ENCODE peak calls at places on chromosome 19, in nine cellular contexts. W, I, E, F, J, M, P, K and U are unnamed samples.

GRCh38 chr19:17332677-17333581 is 1.7 kb downstream of the ANO8 start:
- DNase-seq in W (no peak), I (no peak), E (peak), F (no peak), J (peak), M (peak), P (no peak), K (peak), U (peak)

GRCh38 chr19:41407271-41407670 is 9.7 kb downstream of the BCKDHA start:
- DNase-seq in W (no peak), I (no peak), E (no peak), F (no peak), J (peak), M (no peak), P (no peak), K (no peak), U (peak)

GRCh38 chr19:45424191-45425058 is 708 bp upstream of the ERCC1 start:
- DNase-seq in W (peak), I (no peak), E (peak), F (no peak), J (peak), M (peak), P (peak), K (peak), U (peak)

GRCh38 chr19:36215276-36216171 is 618 bp downstream of the ZNF146 start:
- DNase-seq in W (no peak), I (no peak), E (no peak), F (peak), J (no peak), M (peak), P (no peak), K (no peak), U (peak)

GRCh38 chr19:45385392-45386221 is 15.2 kb upstream of the ERCC2 start:
- DNase-seq in W (no peak), I (no peak), E (no peak), F (no peak), J (peak), M (no peak), P (no peak), K (no peak), U (no peak)

GRCh38 chr19:57473646-57474045 is 3.7 kb downstream of the ZNF772 start:
- DNase-seq in W (no peak), I (no peak), E (no peak), F (no peak), J (no peak), M (no peak), P (no peak), K (no peak), U (peak)

GRCh38 chr19:54478677-54479266 is 5.7 kb upstream of the CDC42EP5 start:
- DNase-seq in W (no peak), I (no peak), E (no peak), F (no peak), J (peak), M (peak), P (no peak), K (peak), U (peak)

GRCh38 chr19:55447421-55448174 is 4.5 kb upstream of the SHISA7 start:
- DNase-seq in W (no peak), I (no peak), E (no peak), F (no peak), J (no peak), M (peak), P (no peak), K (peak), U (peak)

GRCh38 chr19:19552811-19553210 is 14.7 kb downstream of the CILP2 start:
- DNase-seq in W (no peak), I (no peak), E (no peak), F (no peak), J (peak), M (peak), P (no peak), K (no peak), U (peak)

GRCh38 chr19:35160629-35161433 is 6.3 kb downstream of the FXYD5 start:
- DNase-seq in W (no peak), I (no peak), E (no peak), F (no peak), J (no peak), M (no peak), P (no peak), K (no peak), U (no peak)

GRCh38 chr19:49069026-49069425 is 3.5 kb downstream of the KCNA7 start:
- DNase-seq in W (no peak), I (no peak), E (no peak), F (no peak), J (no peak), M (no peak), P (no peak), K (no peak), U (no peak)

GRCh38 chr19:39237200-39238184 is 7.3 kb downstream of the IFNL3 start:
- DNase-seq in W (no peak), I (peak), E (peak), F (no peak), J (peak), M (peak), P (no peak), K (peak), U (no peak)

GRCh38 chr19:40165362-40165937 is 25.8 kb upstream of the MAP3K10 start:
- DNase-seq in W (no peak), I (peak), E (peak), F (peak), J (peak), M (peak), P (no peak), K (no peak), U (peak)

GRCh38 chr19:7633619-7634018 is at the start of gene PCP2:
- DNase-seq in W (no peak), I (no peak), E (no peak), F (no peak), J (no peak), M (no peak), P (no peak), K (no peak), U (no peak)

GRCh38 chr19:40055832-40056504 is at the start of gene ZNF780B:
- DNase-seq in W (no peak), I (peak), E (peak), F (peak), J (peak), M (peak), P (peak), K (no peak), U (peak)

GRCh38 chr19:14366529-14366928 is 14.7 kb upstream of the ADGRE5 start:
- DNase-seq in W (peak), I (peak), E (peak), F (no peak), J (peak), M (peak), P (no peak), K (peak), U (peak)

GRCh38 chr19:51398096-51398704 is 7.8 kb upstream of the C19orf84 start:
- DNase-seq in W (no peak), I (no peak), E (no peak), F (no peak), J (no peak), M (no peak), P (no peak), K (no peak), U (peak)

GRCh38 chr19:17337675-17338439 is 504 bp downstream of the GTPBP3 start:
- DNase-seq in W (no peak), I (no peak), E (peak), F (no peak), J (peak), M (peak), P (no peak), K (no peak), U (no peak)

GRCh38 chr19:58544591-58545285 is 874 bp downstream of the TRIM28 start:
- DNase-seq in W (no peak), I (peak), E (peak), F (no peak), J (peak), M (peak), P (no peak), K (no peak), U (peak)

GRCh38 chr19:33300016-33300981 is 2.0 kb downstream of the CEBPA start:
- DNase-seq in W (no peak), I (no peak), E (no peak), F (no peak), J (no peak), M (no peak), P (no peak), K (no peak), U (no peak)

GRCh38 chr19:58054792-58055482 is 4.1 kb upstream of the ZNF135 start:
- DNase-seq in W (no peak), I (no peak), E (no peak), F (no peak), J (peak), M (no peak), P (no peak), K (no peak), U (peak)

GRCh38 chr19:33290956-33291622 is 11.2 kb downstream of the CEBPA start:
- DNase-seq in W (no peak), I (no peak), E (no peak), F (no peak), J (no peak), M (no peak), P (no peak), K (peak), U (no peak)

GRCh38 chr19:42628411-42629135 is 33.8 kb upstream of the CEACAM8 start:
- DNase-seq in W (no peak), I (no peak), E (no peak), F (no peak), J (no peak), M (no peak), P (no peak), K (no peak), U (no peak)

GRCh38 chr19:13794388-13794751 is 873 bp upstream of the ZSWIM4 start:
- DNase-seq in W (peak), I (no peak), E (no peak), F (no peak), J (no peak), M (no peak), P (peak), K (peak), U (peak)

GRCh38 chr19:16373539-16373938 is 48.9 kb downstream of the KLF2 start:
- DNase-seq in W (no peak), I (no peak), E (no peak), F (no peak), J (no peak), M (no peak), P (peak), K (no peak), U (peak)

GRCh38 chr19:17528610-17529009 is 17.2 kb downstream of the PGLS start:
- DNase-seq in W (no peak), I (no peak), E (no peak), F (no peak), J (no peak), M (no peak), P (no peak), K (no peak), U (no peak)

GRCh38 chr19:55161571-55162322 is 4.2 kb upstream of the TNNI3 start:
- DNase-seq in W (no peak), I (no peak), E (no peak), F (no peak), J (peak), M (no peak), P (no peak), K (no peak), U (no peak)

GRCh38 chr19:14081797-14082674 is 3.5 kb downstream of the C19orf67 start:
- DNase-seq in W (no peak), I (no peak), E (peak), F (no peak), J (no peak), M (no peak), P (no peak), K (no peak), U (no peak)

GRCh38 chr19:55484571-55485438 is at the start of gene NAT14:
- DNase-seq in W (no peak), I (peak), E (peak), F (no peak), J (peak), M (peak), P (no peak), K (no peak), U (peak)

DNA sequence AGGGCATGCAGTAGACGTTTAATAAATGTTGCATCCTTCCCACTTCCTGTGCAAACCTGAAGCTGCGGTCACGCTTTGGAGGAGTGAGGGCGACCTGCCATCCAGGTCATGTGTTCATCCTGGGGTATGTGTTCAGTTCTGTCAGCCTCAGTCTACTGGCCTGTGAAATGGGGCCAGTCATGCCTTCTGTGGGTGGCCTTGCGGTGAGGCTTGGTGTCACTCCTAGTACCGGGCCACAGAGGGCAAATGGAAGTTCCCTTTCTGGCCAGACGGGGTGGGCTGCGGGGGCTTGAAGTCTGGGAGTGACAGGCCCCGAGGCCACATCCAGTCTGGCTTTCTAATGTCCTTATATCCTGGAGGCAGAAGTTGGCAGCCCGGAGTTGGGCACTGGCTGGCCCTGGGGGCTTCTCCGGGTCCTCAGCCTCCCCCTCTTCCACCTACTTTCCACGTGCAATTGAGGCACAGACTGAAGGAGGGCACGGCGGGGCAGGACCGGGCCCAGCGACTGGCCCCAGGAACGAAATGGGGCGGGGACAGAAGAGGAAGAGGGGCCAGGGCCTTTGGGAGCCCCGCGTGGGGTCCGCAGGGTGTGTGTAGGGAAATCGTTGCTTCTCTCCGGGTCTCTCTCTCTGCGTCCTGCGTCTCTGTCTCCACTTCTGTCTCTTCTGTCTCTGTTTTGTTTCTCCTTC is 11.1 kb downstream of the PDE4A start:
- DNase-seq in W (no peak), I (no peak), E (peak), F (no peak), J (peak), M (no peak), P (no peak), K (no peak), U (peak)
- TF ChIP-seq CTCF in W (no peak), I (no peak), E (no peak), F (no peak), J (no peak), M (no peak), P (peak), K (no peak), U (no peak)

GRCh38 chr19:46515879-46516350 is 20.2 kb upstream of the PNMA8B start:
- DNase-seq in W (no peak), I (no peak), E (no peak), F (no peak), J (no peak), M (no peak), P (no peak), K (peak), U (peak)

GRCh38 chr19:46524272-46524671 is 28.6 kb upstream of the PNMA8B start:
- DNase-seq in W (no peak), I (no peak), E (no peak), F (no peak), J (no peak), M (no peak), P (no peak), K (no peak), U (no peak)

GRCh38 chr19:46521241-46521640 is 25.6 kb upstream of the PNMA8B start:
- DNase-seq in W (no peak), I (no peak), E (no peak), F (no peak), J (no peak), M (no peak), P (no peak), K (no peak), U (no peak)

GRCh38 chr19:46517471-46517870 is 21.8 kb upstream of the PNMA8B start:
- DNase-seq in W (no peak), I (no peak), E (no peak), F (no peak), J (no peak), M (no peak), P (no peak), K (no peak), U (no peak)

DNA sequence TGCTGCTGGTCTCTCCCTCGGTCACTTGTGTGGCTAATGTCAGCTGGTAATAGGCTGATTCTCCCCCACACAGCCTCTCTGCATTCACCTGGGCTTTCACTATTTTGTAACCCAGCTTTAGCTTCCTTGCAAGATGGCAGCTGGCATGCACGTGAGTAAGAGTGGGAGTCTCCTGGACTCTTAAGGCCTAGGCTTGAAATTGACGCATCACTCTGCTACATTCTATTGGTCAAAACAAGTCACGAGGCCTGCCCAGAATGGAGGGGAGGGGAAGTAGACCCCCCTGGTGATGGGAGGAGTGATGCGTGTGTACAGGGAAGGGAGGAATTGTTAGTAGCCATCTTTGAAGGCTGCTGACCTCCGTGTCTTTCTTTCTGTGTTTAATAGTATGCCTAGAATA is 24.9 kb upstream of the PNMA8B start:
- DNase-seq in W (no peak), I (no peak), E (no peak), F (no peak), J (no peak), M (no peak), P (no peak), K (no peak), U (no peak)
- TF ChIP-seq CTCF in W (no peak), I (no peak), E (no peak), F (no peak), J (no peak), M (no peak), P (no peak), K (no peak), U (no peak)

GRCh38 chr19:10222201-10222890 is 8.8 kb downstream of the S1PR2 start:
- DNase-seq in W (no peak), I (no peak), E (no peak), F (no peak), J (no peak), M (no peak), P (no peak), K (peak), U (no peak)

GRCh38 chr19:10217085-10217484 is 14.0 kb downstream of the S1PR2 start:
- DNase-seq in W (no peak), I (no peak), E (no peak), F (no peak), J (no peak), M (no peak), P (no peak), K (no peak), U (no peak)

GRCh38 chr19:10223488-10224213 is 7.5 kb downstream of the S1PR2 start:
- DNase-seq in W (no peak), I (no peak), E (no peak), F (no peak), J (no peak), M (no peak), P (no peak), K (peak), U (no peak)

GRCh38 chr19:10220695-10221094 is 10.4 kb downstream of the S1PR2 start:
- DNase-seq in W (no peak), I (no peak), E (no peak), F (no peak), J (no peak), M (no peak), P (no peak), K (peak), U (no peak)

DNA sequence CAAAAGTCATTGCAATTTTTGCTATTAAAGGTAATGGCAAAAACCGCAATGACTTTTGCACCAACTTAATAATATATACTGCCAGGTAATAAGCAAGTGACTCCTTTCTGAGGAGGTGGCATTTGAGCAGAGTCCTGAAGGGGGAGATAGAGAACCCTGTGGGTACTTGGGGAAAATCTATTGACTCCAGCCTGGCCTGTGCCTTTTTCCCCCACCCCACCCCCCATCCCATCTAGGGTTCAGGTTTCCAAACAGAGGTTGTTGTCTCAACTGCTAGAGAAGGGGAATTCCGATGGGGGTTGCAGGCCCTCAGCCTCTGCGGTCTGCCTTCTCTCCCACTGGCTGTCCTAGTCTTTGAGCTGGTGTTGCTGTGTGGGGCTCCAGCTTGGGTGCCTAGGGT is 11.5 kb downstream of the S1PR2 start:
- DNase-seq in W (no peak), I (no peak), E (peak), F (no peak), J (peak), M (peak), P (peak), K (peak), U (no peak)
- TF ChIP-seq CTCF in W (peak), I (peak), E (peak), F (peak), J (peak), M (peak), P (peak), K (peak), U (peak)

GRCh38 chr19:47824396-47824795 is 2.7 kb downstream of the CRX start:
- DNase-seq in W (no peak), I (no peak), E (no peak), F (no peak), J (no peak), M (no peak), P (no peak), K (no peak), U (no peak)
- TF ChIP-seq CTCF in W (no peak), I (no peak), E (no peak), F (no peak), J (no peak), M (no peak), P (no peak), K (no peak), U (no peak)

GRCh38 chr19:4441994-4442845 is 15.4 kb downstream of the UBXN6 start:
- DNase-seq in W (no peak), I (no peak), E (no peak), F (no peak), J (no peak), M (no peak), P (no peak), K (no peak), U (no peak)
- TF ChIP-seq CTCF in W (no peak), I (no peak), E (no peak), F (no peak), J (no peak), M (no peak), P (no peak), K (no peak), U (no peak)

GRCh38 chr19:1568320-1569019 is at the start of gene MEX3D:
- DNase-seq in W (no peak), I (peak), E (peak), F (no peak), J (peak), M (peak), P (no peak), K (no peak), U (peak)
- TF ChIP-seq CTCF in W (no peak), I (no peak), E (no peak), F (no peak), J (no peak), M (no peak), P (no peak), K (no peak), U (no peak)

GRCh38 chr19:6063576-6063961 is 46.7 kb downstream of the RFX2 start:
- DNase-seq in W (no peak), I (no peak), E (no peak), F (no peak), J (no peak), M (no peak), P (no peak), K (no peak), U (no peak)

GRCh38 chr19:6061420-6062130 is 48.7 kb downstream of the RFX2 start:
- DNase-seq in W (no peak), I (no peak), E (no peak), F (no peak), J (no peak), M (no peak), P (no peak), K (no peak), U (no peak)

GRCh38 chr19:6064016-6064702 is 46.1 kb downstream of the RFX2 start:
- DNase-seq in W (no peak), I (no peak), E (no peak), F (peak), J (no peak), M (no peak), P (no peak), K (peak), U (no peak)

GRCh38 chr19:6062274-6062673 is 48.0 kb downstream of the RFX2 start:
- DNase-seq in W (no peak), I (peak), E (peak), F (peak), J (no peak), M (no peak), P (no peak), K (no peak), U (peak)

DNA sequence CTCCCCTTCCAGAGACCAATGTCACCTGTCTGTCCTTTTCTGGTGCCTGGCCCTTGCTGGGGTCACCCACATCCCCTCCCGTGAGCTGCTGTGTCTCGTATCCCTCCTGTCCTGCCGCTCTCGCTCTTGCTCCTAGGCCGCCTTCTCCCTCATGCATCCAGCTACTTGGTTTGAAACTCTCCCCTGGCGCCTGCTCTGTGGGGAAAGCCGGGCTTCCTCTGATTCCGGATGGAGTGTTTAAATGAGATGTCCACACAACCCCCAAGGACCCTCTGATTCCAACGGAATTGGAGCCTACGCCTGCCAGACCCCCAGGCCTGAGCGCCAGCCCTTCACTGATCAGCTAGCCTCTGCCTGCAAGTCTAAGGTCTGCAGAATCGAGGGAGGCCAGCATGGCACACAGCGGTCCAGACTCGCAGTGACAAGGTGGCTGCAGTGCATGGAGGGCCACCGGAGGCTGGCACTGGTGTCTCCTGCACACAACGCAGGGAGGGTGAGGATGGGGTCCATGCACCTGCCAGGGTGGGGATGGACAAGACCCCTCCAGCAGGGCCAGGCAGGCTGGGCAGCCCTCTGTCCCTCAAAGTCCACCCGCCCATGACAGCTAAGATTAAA is 47.2 kb downstream of the RFX2 start:
- DNase-seq in W (no peak), I (no peak), E (no peak), F (peak), J (no peak), M (no peak), P (no peak), K (no peak), U (no peak)
- TF ChIP-seq CTCF in W (no peak), I (no peak), E (no peak), F (no peak), J (no peak), M (no peak), P (no peak), K (no peak), U (no peak)